ENCODE peak calls at places on chromosomes 7 and 10, in six cellular contexts. O, Y, D, E, P and H are unnamed samples.
A peak's percentile ranks its signal among the peaks of the same experiment; 100 is the strongest.

GRCh38 chr7:2796358-2797352 is 47.5 kb downstream of the GNA12 start:
- DNase-seq in O (peak; percentile 87), Y (peak; percentile 80), D (no peak), E (peak; percentile 95), P (peak; percentile 37), H (peak; percentile 88)

GRCh38 chr10:72742077-72742476 is 50.1 kb downstream of the MCU start:
- DNase-seq in O (peak; percentile 35), Y (no peak), D (no peak), E (no peak), P (no peak), H (no peak)

GRCh38 chr7:5780801-5781496 is 514 bp downstream of the RNF216 start:
- DNase-seq in O (peak; percentile 85), Y (peak; percentile 8), D (no peak), E (peak; percentile 36), P (peak; percentile 38), H (peak; percentile 46)

GRCh38 chr7:3575753-3576531 is 274.9 kb downstream of the SDK1 start:
- DNase-seq in O (no peak), Y (no peak), D (no peak), E (no peak), P (no peak), H (no peak)

GRCh38 chr10:70324951-70325781 is 41.4 kb upstream of the NPFFR1 start:
- DNase-seq in O (no peak), Y (no peak), D (no peak), E (no peak), P (no peak), H (no peak)

GRCh38 chr10:104306897-104307296 is 31.4 kb downstream of the ITPRIP start:
- DNase-seq in O (no peak), Y (peak; percentile 8), D (no peak), E (no peak), P (no peak), H (no peak)

GRCh38 chr10:680745-681144 is 8.7 kb downstream of the DIP2C start:
- DNase-seq in O (no peak), Y (no peak), D (no peak), E (no peak), P (no peak), H (no peak)

GRCh38 chr10:122419890-122420623 is 34.4 kb upstream of the ARMS2 start:
- DNase-seq in O (no peak), Y (peak; percentile 22), D (no peak), E (peak; percentile 81), P (peak; percentile 80), H (no peak)

GRCh38 chr7:132977234-132977633 is 104.7 kb downstream of the CHCHD3 start:
- DNase-seq in O (no peak), Y (no peak), D (no peak), E (peak; percentile 5), P (no peak), H (no peak)

GRCh38 chr10:72557362-72557761 is 68.5 kb downstream of the MICU1 start:
- DNase-seq in O (peak; percentile 26), Y (peak; percentile 3), D (no peak), E (peak; percentile 52), P (peak; percentile 67), H (no peak)

GRCh38 chr7:70920886-70921285 is 211.1 kb upstream of the GALNT17 start:
- DNase-seq in O (no peak), Y (no peak), D (no peak), E (no peak), P (no peak), H (no peak)

GRCh38 chr7:105916603-105917002 is 40.2 kb upstream of the ATXN7L1 start:
- DNase-seq in O (peak; percentile 62), Y (peak; percentile 17), D (no peak), E (peak; percentile 63), P (peak; percentile 54), H (no peak)

GRCh38 chr7:158474488-158474887 is 113.1 kb downstream of the PTPRN2 start:
- DNase-seq in O (no peak), Y (no peak), D (no peak), E (no peak), P (no peak), H (no peak)

GRCh38 chr10:132774179-132774904 is 11.6 kb downstream of the NKX6-2 start:
- DNase-seq in O (no peak), Y (no peak), D (no peak), E (no peak), P (no peak), H (no peak)

GRCh38 chr10:114479836-114480235 is 75.5 kb upstream of the AFAP1L2 start:
- DNase-seq in O (no peak), Y (no peak), D (no peak), E (no peak), P (no peak), H (no peak)

GRCh38 chr7:45391618-45392451 is 182.3 kb upstream of the ADCY1 start:
- DNase-seq in O (no peak), Y (no peak), D (no peak), E (no peak), P (no peak), H (no peak)

GRCh38 chr7:46679671-46680070 is 758.6 kb upstream of the IGFBP3 start:
- DNase-seq in O (no peak), Y (no peak), D (no peak), E (no peak), P (no peak), H (no peak)

GRCh38 chr10:49139866-49140195 is 6.0 kb upstream of the FAM170B start:
- DNase-seq in O (peak; percentile 96), Y (peak; percentile 96), D (no peak), E (peak; percentile 53), P (peak; percentile 96), H (no peak)

GRCh38 chr7:1663857-1664651 is 6.0 kb upstream of the ELFN1 start:
- DNase-seq in O (peak; percentile 85), Y (no peak), D (no peak), E (no peak), P (no peak), H (peak; percentile 9)

GRCh38 chr7:27897001-27897400 is 157.0 kb downstream of the TAX1BP1 start:
- DNase-seq in O (no peak), Y (no peak), D (no peak), E (no peak), P (peak; percentile 40), H (no peak)

GRCh38 chr7:1823376-1824150 is 153.5 kb downstream of the ELFN1 start:
- DNase-seq in O (peak; percentile 65), Y (no peak), D (no peak), E (no peak), P (no peak), H (no peak)

DNA sequence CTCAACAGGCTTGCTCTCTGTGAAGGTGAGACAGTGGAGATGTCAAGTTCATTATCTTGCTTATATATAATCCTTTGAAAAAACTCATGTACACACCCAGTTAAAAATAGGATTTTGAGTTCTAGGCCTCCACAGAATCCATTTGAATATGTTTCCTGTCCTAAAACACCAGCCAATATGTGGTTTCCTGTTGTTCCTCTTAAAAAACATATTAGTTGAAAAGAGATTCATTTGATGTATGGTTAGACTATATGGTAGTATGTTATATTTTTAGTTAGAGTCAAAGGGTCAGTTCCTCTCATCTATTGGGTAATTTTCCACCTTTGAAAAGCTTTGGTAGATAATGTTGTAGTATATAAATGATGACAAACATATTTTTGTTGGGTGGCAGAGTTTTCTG is 16.0 kb downstream of the PPP1R9A start:
- DNase-seq in O (no peak), Y (no peak), D (no peak), E (no peak), P (no peak), H (no peak)
- H3K4me3 ChIP-seq in O (no peak overlapping the region), Y (no peak overlapping the region), D (no peak overlapping the region), E (no peak overlapping the region), P (no peak overlapping the region), H (no peak overlapping the region)

GRCh38 chr10:44352316-44353127 is 32.4 kb downstream of the CXCL12 start:
- DNase-seq in O (peak; percentile 91), Y (no peak), D (no peak), E (peak; percentile 87), P (peak; percentile 66), H (peak; percentile 67)
- H3K27ac ChIP-seq in O (no peak overlapping the region), Y (no peak overlapping the region), D (no peak overlapping the region), E (no peak overlapping the region), P (no peak overlapping the region), H (peak overlapping the region; percentile 42)

DNA sequence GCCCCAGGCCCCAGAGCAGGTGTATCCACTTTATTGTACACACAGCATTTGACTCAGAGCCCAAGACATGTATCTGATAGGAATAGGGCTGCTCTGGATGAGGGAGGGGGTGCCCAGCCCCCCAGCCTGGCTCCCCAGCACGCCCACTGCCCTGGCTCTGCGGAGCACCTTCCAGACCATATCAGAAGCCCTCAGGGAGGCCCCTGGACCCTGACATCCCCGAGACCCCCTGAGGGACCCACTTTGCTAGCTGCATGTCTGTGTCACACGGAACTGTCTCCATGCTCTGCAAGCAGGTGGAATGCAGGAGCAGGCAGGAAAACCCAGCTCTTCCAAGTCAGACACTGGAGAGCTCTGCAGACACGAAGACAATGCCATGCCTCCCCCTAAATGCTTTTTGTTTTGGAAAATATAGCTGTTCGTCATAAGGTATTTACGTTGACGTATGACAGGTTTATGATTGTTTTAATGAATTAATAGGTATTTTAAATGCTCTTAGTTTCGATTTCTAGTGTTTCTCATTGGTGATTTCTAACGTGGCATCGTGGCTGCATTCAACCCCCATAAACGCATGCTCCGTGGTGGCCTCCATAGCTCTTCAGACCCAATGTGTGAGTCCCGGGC is 92.8 kb upstream of the INSIG1 start:
- DNase-seq in O (peak; percentile 21), Y (no peak), D (no peak), E (no peak), P (no peak), H (no peak)
- H3K4me3 ChIP-seq in O (peak overlapping the region; percentile 62), Y (no peak overlapping the region), D (peak overlapping the region; percentile 58), E (no peak overlapping the region), P (peak overlapping the region; percentile 35), H (no peak overlapping the region)

GRCh38 chr10:29607576-29607975 is 27.2 kb downstream of the SVIL start:
- DNase-seq in O (no peak), Y (no peak), D (no peak), E (no peak), P (no peak), H (no peak)

GRCh38 chr10:29609696-29610095 is 25.1 kb downstream of the SVIL start:
- DNase-seq in O (no peak), Y (no peak), D (no peak), E (no peak), P (no peak), H (no peak)

GRCh38 chr10:29610876-29611647 is 23.7 kb downstream of the SVIL start:
- DNase-seq in O (no peak), Y (no peak), D (no peak), E (no peak), P (peak; percentile 18), H (no peak)

GRCh38 chr10:29608062-29608461 is 26.7 kb downstream of the SVIL start:
- DNase-seq in O (no peak), Y (no peak), D (no peak), E (no peak), P (no peak), H (no peak)

DNA sequence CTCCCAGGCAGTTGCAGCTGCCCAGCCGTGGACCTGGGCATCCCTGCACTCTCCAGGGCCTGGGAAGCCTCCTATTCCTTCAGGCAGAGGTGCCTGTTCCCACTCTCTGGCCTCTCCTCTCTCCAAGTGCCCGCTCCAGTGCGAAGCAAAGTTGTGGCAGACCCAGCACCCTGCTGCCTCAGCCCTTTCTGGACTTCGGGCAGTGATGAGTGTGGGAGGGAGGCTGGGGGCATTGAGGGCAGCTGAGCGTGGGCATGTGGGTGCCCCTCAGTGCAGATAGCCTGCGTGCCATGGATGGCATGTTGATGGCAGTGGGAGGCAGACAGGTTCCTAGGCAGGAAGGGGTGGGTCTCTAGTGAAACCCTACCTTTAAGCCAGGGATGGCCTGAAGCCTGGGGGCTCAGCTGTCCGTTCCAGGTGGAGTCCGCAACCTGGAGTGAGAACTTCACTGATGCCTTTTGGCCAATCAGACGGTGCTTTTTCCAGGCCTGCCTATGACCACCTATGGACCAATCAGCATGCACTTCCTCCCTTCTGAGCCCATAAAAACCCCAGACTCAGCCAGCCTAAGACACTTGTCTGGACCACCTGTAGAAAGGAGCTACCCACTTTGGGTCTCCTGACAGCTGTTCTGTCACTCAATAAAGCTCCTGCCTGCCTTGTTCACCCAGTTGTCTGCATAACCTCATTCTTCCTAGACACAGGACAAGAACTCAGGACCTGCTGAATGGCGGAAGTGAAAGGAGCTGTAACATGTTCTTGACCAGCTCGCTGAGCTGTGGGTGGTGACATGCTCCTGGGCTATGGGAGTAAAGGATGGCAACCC is 26.1 kb downstream of the SVIL start:
- DNase-seq in O (no peak), Y (no peak), D (no peak), E (no peak), P (no peak), H (no peak)
- H3K27ac ChIP-seq in O (no peak overlapping the region), Y (no peak overlapping the region), D (no peak overlapping the region), E (peak overlapping the region; percentile 60), P (no peak overlapping the region), H (peak overlapping the region; percentile 48)